ENCODE peak calls at places on chromosomes 3 and 15, in four cellular contexts. O is adipocyte, J is skeletal muscle cell, X is breast epithelium. S is an unnamed sample.

GRCh38 chr3:32176989-32177701 is 61.3 kb upstream of the CMTM8 start:
- DNase-seq in O (peak), J (no peak), X (no peak), S (peak)

GRCh38 chr15:93196136-93196670 is 107.2 kb upstream of the RGMA start:
- DNase-seq in O (no peak), J (no peak), X (no peak), S (no peak)

GRCh38 chr3:115469649-115470048 is 153.7 kb upstream of the GAP43 start:
- DNase-seq in O (no peak), J (no peak), X (no peak), S (no peak)

GRCh38 chr15:42045211-42045615 is 24.4 kb upstream of the PLA2G4E start:
- DNase-seq in O (no peak), J (no peak), X (no peak), S (no peak)

GRCh38 chr3:196502775-196503181 is 790 bp downstream of the RNF168 start:
- DNase-seq in O (peak), J (peak), X (peak), S (peak)

GRCh38 chr3:24686764-24687163 is 192.1 kb upstream of the THRB start:
- DNase-seq in O (peak), J (no peak), X (no peak), S (peak)

GRCh38 chr3:38460377-38461085 is 6.8 kb downstream of the ACVR2B start:
- DNase-seq in O (no peak), J (no peak), X (no peak), S (no peak)

GRCh38 chr3:53496984-53497383 is 2.6 kb downstream of the CACNA1D start:
- DNase-seq in O (no peak), J (no peak), X (no peak), S (no peak)

GRCh38 chr3:14360123-14360881 is 42.1 kb upstream of the SLC6A6 start:
- DNase-seq in O (no peak), J (no peak), X (no peak), S (peak)

GRCh38 chr3:74988095-74988494 is 373.6 kb upstream of the CNTN3 start:
- DNase-seq in O (no peak), J (no peak), X (no peak), S (no peak)

GRCh38 chr3:94159062-94159726 is 96.3 kb downstream of the NSUN3 start:
- DNase-seq in O (peak), J (peak), X (no peak), S (peak)

GRCh38 chr15:57281357-57281756 is 94.9 kb upstream of the CGNL1 start:
- DNase-seq in O (no peak), J (no peak), X (no peak), S (no peak)

GRCh38 chr15:52794665-52795463 is 4.7 kb upstream of the ONECUT1 start:
- DNase-seq in O (no peak), J (no peak), X (no peak), S (no peak)

GRCh38 chr15:93001881-93002280 is 87.1 kb downstream of the RGMA start:
- DNase-seq in O (peak), J (no peak), X (no peak), S (no peak)

GRCh38 chr15:62469874-62470688 is 305.0 kb upstream of the C2CD4B start:
- DNase-seq in O (peak), J (peak), X (no peak), S (peak)

GRCh38 chr3:167967257-167968010 is 128.3 kb downstream of the GOLIM4 start:
- DNase-seq in O (no peak), J (no peak), X (no peak), S (no peak)